ENCODE peak calls at places on chromosomes 2 and 18, in four cellular contexts. I is fibroblast of lung, Q is HCT116, B is IMR-90. Y is an unnamed sample.

GRCh38 chr2:79511320-79511951 is 1.4 kb upstream of the CTNNA2 start:
- DNase-seq in I (peak), Q (no peak), B (peak), Y (peak)

GRCh38 chr18:23237524-23238151 is 102.4 kb downstream of the CABLES1 start:
- DNase-seq in I (peak), Q (no peak), B (peak), Y (peak)

GRCh38 chr2:199572571-199572970 is 114.8 kb upstream of the SATB2 start:
- DNase-seq in I (no peak), Q (no peak), B (no peak), Y (peak)

GRCh38 chr2:18546586-18546985 is 13.9 kb downstream of the RDH14 start:
- DNase-seq in I (no peak), Q (no peak), B (peak), Y (no peak)

GRCh38 chr2:176789751-176790150 is 422.8 kb upstream of the HNRNPA3 start:
- DNase-seq in I (no peak), Q (no peak), B (no peak), Y (no peak)

GRCh38 chr18:24491882-24492281 is 31.4 kb downstream of the HRH4 start:
- DNase-seq in I (no peak), Q (no peak), B (no peak), Y (no peak)

GRCh38 chr18:334575-335132 is 66.8 kb upstream of the THOC1 start:
- DNase-seq in I (no peak), Q (no peak), B (no peak), Y (no peak)

GRCh38 chr2:127080226-127080940 is 26.6 kb downstream of the BIN1 start:
- DNase-seq in I (no peak), Q (no peak), B (no peak), Y (no peak)

GRCh38 chr2:62738981-62739936 is 33.7 kb downstream of the EHBP1 start:
- DNase-seq in I (peak), Q (no peak), B (no peak), Y (no peak)

GRCh38 chr2:160492401-160493226 is 993 bp downstream of the RBMS1 start:
- DNase-seq in I (peak), Q (peak), B (peak), Y (peak)

GRCh38 chr2:9124231-9124651 is 82.4 kb upstream of the ASAP2 start:
- DNase-seq in I (no peak), Q (no peak), B (no peak), Y (no peak)

GRCh38 chr2:25056391-25056821 is 14.5 kb downstream of the EFR3B start:
- DNase-seq in I (no peak), Q (no peak), B (no peak), Y (no peak)

GRCh38 chr2:42170619-42171395 is 1.7 kb downstream of the EML4 start:
- DNase-seq in I (no peak), Q (no peak), B (no peak), Y (no peak)

GRCh38 chr18:58140366-58141325 is 96.6 kb downstream of the NEDD4L start:
- DNase-seq in I (no peak), Q (no peak), B (no peak), Y (no peak)

GRCh38 chr2:199455533-199456382 is 2.0 kb downstream of the SATB2 start:
- DNase-seq in I (peak), Q (peak), B (peak), Y (peak)

GRCh38 chr2:52960891-52961290 is 806.7 kb upstream of the CHAC2 start:
- DNase-seq in I (no peak), Q (no peak), B (no peak), Y (no peak)

GRCh38 chr18:70288851-70289328 is at the start of gene SOCS6:
- DNase-seq in I (peak), Q (no peak), B (peak), Y (peak)

GRCh38 chr2:120786559-120786960 is 50.9 kb downstream of the GLI2 start:
- DNase-seq in I (no peak), Q (no peak), B (no peak), Y (no peak)

GRCh38 chr18:63824220-63824525 is 49.0 kb downstream of the SERPINB7 start:
- DNase-seq in I (no peak), Q (no peak), B (no peak), Y (no peak)

GRCh38 chr2:60505240-60505639 is 48.2 kb downstream of the BCL11A start:
- DNase-seq in I (no peak), Q (no peak), B (no peak), Y (no peak)

GRCh38 chr2:167471332-167471731 is 583.1 kb downstream of the XIRP2 start:
- DNase-seq in I (no peak), Q (no peak), B (no peak), Y (no peak)

GRCh38 chr2:156845806-156846558 is 409.8 kb downstream of the GPD2 start:
- DNase-seq in I (peak), Q (no peak), B (peak), Y (peak)

GRCh38 chr2:20141056-20141762 is 83.7 kb downstream of the SDC1 start:
- DNase-seq in I (peak), Q (peak), B (peak), Y (peak)

GRCh38 chr2:151264157-151264835 is 2.6 kb upstream of the RBM43 start:
- DNase-seq in I (no peak), Q (no peak), B (no peak), Y (no peak)

GRCh38 chr2:106582431-106583143 is 95.4 kb downstream of the CD8B2 start:
- DNase-seq in I (peak), Q (peak), B (peak), Y (peak)
- H3K27ac ChIP-seq in I (no peak), Q (no peak), B (no peak), Y (no peak)

GRCh38 chr2:64656379-64656778 is 2.7 kb upstream of the SERTAD2 start:
- DNase-seq in I (no peak), Q (no peak), B (no peak), Y (no peak)

GRCh38 chr2:64653174-64654062 is at the start of gene SERTAD2:
- DNase-seq in I (peak), Q (no peak), B (peak), Y (peak)

GRCh38 chr2:64655873-64656272 is 2.2 kb upstream of the SERTAD2 start:
- DNase-seq in I (no peak), Q (no peak), B (no peak), Y (no peak)

GRCh38 chr2:64654063-64654811 is 524 bp upstream of the SERTAD2 start:
- DNase-seq in I (peak), Q (peak), B (peak), Y (peak)

GRCh38 chr2:64654993-64655666 is 1.4 kb upstream of the SERTAD2 start:
- DNase-seq in I (no peak), Q (no peak), B (no peak), Y (no peak)
- TF ChIP-seq CTCF in I (peak), Q (peak), B (peak), Y (peak)

DNA sequence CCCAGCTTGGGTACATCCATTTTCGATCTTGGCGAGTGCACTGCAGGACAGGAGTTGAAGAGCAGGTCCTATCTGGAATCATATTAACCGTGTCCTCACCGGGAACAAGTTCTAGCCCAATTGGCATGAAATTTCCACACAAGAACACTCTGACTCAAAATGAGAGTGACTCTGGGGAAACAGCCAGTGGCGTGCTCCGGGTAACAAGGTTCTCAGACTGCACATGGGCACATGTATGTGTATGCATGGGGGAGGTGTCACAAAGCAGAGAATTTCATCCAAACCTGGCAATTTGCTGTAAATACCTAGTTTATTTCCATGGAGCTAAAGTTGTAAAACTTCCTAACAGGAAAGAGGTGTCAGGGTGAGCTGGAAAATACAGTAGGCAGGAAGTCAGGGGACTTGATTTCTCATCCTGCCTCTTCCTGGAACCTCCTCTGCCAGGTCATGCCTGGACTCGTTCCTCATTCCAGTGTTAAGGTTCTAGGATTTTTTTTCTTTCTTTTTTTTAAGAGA is 1.7 kb downstream of the TUBB6 start:
- DNase-seq in I (no peak), Q (no peak), B (no peak), Y (no peak)
- H3K9ac ChIP-seq in I (peak), Q (peak), B (peak), Y (peak)

DNA sequence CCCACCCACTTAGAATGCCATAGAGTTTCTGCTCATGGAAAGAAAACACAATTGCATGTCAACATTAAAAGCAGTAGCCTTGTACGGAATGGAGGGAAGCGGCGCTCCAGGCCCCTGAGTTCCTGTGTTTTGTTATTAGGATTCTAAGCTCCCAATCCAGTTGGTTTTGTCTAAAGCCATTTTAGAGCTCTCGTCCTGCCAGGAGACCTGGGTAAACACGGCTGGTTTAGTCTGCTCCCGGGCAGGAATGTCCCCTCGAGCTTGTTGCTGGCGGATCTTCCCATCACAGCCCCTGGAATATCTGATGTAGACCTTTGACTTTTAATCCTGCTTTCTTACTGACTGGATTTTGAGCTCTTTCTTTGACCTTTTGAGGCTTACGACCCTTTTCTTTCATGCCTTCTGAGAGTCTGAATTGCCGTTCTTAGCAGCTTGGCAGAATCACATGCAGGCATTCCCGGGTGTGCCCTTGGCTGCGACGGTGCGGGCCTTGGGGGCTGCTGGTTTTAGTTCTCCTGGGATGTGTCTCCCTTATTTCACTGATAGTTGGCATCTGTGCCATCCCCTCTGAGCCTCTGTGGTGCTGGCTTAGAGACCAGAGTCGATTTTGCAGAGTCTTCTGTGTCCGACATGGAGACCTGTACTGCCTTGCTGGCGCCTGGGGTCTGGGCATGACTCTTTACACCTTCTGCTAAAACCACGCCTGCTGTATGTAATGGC is 25.4 kb downstream of the GREB1 start:
- DNase-seq in I (no peak), Q (no peak), B (no peak), Y (no peak)
- H3K27ac ChIP-seq in I (no peak), Q (no peak), B (no peak), Y (no peak)

GRCh38 chr18:28115149-28115550 is 61.8 kb downstream of the CDH2 start:
- DNase-seq in I (peak), Q (no peak), B (peak), Y (peak)
- TF ChIP-seq CTCF in I (no peak), Q (no peak), B (no peak), Y (no peak)

GRCh38 chr2:47345584-47345913 is 57.4 kb upstream of the MSH2 start:
- DNase-seq in I (no peak), Q (no peak), B (no peak), Y (no peak)

GRCh38 chr2:47346107-47346506 is 56.8 kb upstream of the MSH2 start:
- DNase-seq in I (no peak), Q (no peak), B (no peak), Y (no peak)

GRCh38 chr2:47344890-47345583 is 57.9 kb upstream of the MSH2 start:
- DNase-seq in I (peak), Q (peak), B (peak), Y (peak)

GRCh38 chr2:47346669-47347068 is 56.3 kb upstream of the MSH2 start:
- DNase-seq in I (no peak), Q (no peak), B (no peak), Y (no peak)
- H3K9ac ChIP-seq in I (no peak), Q (no peak), B (no peak), Y (no peak)

GRCh38 chr2:223797811-223798721 is 39.3 kb downstream of the AP1S3 start:
- DNase-seq in I (peak), Q (no peak), B (peak), Y (peak)
- H3K27ac ChIP-seq in I (no peak), Q (peak), B (no peak), Y (peak)

DNA sequence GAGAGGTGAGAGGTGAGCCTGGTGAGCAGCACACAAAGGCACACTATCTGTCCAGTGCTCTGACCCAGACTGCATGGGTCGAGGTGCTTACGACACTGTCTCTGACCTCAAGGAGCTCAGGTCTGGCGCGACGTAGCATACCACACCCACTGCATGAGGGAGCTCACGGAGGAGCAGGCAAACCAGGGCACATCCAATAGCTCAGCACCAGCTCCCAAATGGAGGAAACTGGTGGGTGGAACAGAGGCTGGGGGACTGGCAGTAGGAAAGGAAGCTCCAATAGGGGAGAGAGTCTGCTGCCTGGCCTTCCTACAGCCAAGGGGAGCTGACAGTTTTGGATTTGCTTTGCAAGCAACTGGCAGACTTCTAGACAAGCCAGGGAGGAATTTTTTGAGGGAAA is 36.3 kb downstream of the CELF4 start:
- DNase-seq in I (no peak), Q (no peak), B (no peak), Y (no peak)
- TF ChIP-seq CTCF in I (no peak), Q (no peak), B (no peak), Y (no peak)

GRCh38 chr2:173184031-173185004 is 108.7 kb downstream of the MAP3K20 start:
- DNase-seq in I (peak), Q (peak), B (peak), Y (peak)
- H3K9ac ChIP-seq in I (no peak), Q (no peak), B (no peak), Y (peak)

DNA sequence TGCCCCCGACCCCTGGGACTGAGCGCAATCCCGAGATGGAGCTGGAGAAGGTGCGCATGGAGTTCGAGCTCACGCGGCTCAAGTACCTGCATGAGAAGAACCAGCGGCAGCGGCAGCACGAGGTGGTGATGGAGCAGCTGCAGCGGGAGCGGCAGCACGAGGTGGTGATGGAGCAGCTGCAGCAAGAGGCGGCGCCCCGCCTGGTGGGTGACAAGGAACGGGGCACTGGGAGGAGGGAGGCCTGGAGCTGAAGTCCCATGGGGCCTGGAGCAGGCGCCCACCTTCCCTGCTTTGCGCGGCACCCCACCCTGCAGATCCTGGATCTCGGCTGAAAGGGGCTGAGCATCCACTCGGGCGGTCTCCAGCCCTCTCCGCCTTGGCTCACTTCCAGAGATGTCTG is 1.2 kb downstream of the TMEM247 start:
- DNase-seq in I (no peak), Q (no peak), B (no peak), Y (no peak)
- H3K27ac ChIP-seq in I (no peak), Q (no peak), B (no peak), Y (no peak)